ENCODE peak calls at places on chromosomes 2 and 18, in nine cellular contexts. A is ACHN, N is NB4, X is HTR-8/SVneo, G is KBM-7, T is foreskin fibroblast, F is epithelial cell of esophagus, O is hepatocyte, K is H7. Y is an unnamed sample.
A peak's percentile ranks its signal among the peaks of the same experiment; 100 is the strongest.

GRCh38 chr18:74715865-74716712 is 118.4 kb downstream of the ZNF407 start:
- DNase-seq in A (no peak), N (no peak), X (no peak), G (no peak), T (no peak), F (no peak), O (no peak), K (no peak), Y (no peak)

GRCh38 chr2:123695449-123695848 is 329.6 kb upstream of the CNTNAP5 start:
- DNase-seq in A (no peak), N (no peak), X (no peak), G (peak; percentile 40), T (no peak), F (peak; percentile 25), O (peak; percentile 17), K (no peak), Y (no peak)

GRCh38 chr2:45009928-45010705 is 865 bp upstream of the SIX2 start:
- DNase-seq in A (peak; percentile 61), N (no peak), X (peak; percentile 76), G (no peak), T (peak; percentile 82), F (peak; percentile 72), O (peak; percentile 68), K (peak; percentile 91), Y (no peak)

GRCh38 chr18:70046207-70046606 is 98.5 kb upstream of the CD226 start:
- DNase-seq in A (no peak), N (no peak), X (no peak), G (no peak), T (peak; percentile 36), F (peak; percentile 45), O (no peak), K (no peak), Y (no peak)

GRCh38 chr18:49161627-49162026 is 210.9 kb upstream of the SMAD7 start:
- DNase-seq in A (no peak), N (no peak), X (no peak), G (no peak), T (peak; percentile 25), F (no peak), O (peak; percentile 4), K (no peak), Y (no peak)

GRCh38 chr18:9362869-9363268 is 28.3 kb downstream of the TWSG1 start:
- DNase-seq in A (no peak), N (no peak), X (no peak), G (no peak), T (no peak), F (peak; percentile 28), O (peak; percentile 7), K (no peak), Y (no peak)

GRCh38 chr2:111711270-111711669 is 172.7 kb downstream of the ANAPC1 start:
- DNase-seq in A (no peak), N (no peak), X (no peak), G (no peak), T (no peak), F (no peak), O (no peak), K (peak; percentile 24), Y (no peak)

GRCh38 chr2:22890142-22890541 is 494.8 kb upstream of the KLHL29 start:
- DNase-seq in A (no peak), N (no peak), X (no peak), G (no peak), T (no peak), F (no peak), O (no peak), K (no peak), Y (no peak)

GRCh38 chr2:237731663-237732062 is 66.9 kb upstream of the RBM44 start:
- DNase-seq in A (peak; percentile 69), N (peak; percentile 42), X (peak; percentile 84), G (no peak), T (peak; percentile 86), F (peak; percentile 81), O (peak; percentile 43), K (no peak), Y (no peak)

GRCh38 chr2:59930430-59930829 is 623.0 kb downstream of the BCL11A start:
- DNase-seq in A (no peak), N (no peak), X (no peak), G (no peak), T (no peak), F (no peak), O (no peak), K (no peak), Y (no peak)

GRCh38 chr2:32136097-32136496 is 29.6 kb upstream of the SLC30A6 start:
- DNase-seq in A (peak; percentile 66), N (no peak), X (no peak), G (no peak), T (peak; percentile 22), F (no peak), O (no peak), K (no peak), Y (no peak)

GRCh38 chr2:238644095-238645081 is 203.5 kb upstream of the TWIST2 start:
- DNase-seq in A (peak; percentile 58), N (peak; percentile 44), X (peak; percentile 67), G (no peak), T (peak; percentile 93), F (peak; percentile 54), O (peak; percentile 49), K (no peak), Y (no peak)

GRCh38 chr2:22450831-22451230 is 934.1 kb upstream of the KLHL29 start:
- DNase-seq in A (no peak), N (no peak), X (no peak), G (no peak), T (no peak), F (no peak), O (no peak), K (no peak), Y (no peak)